ENCODE peak calls at places on chromosomes 4 and X, in ten cellular contexts. H is uterus, G is stomach, P is Peyer's patch, Q is K562, T is aorta, V is upper lobe of left lung, D is body of pancreas, M is cardiac muscle cell, A is left lung. Z is an unnamed sample. For H3K4me1, the result is how much of the 10 kb centered on the place peaks cover.

GRCh38 chr4:81807927-81808672 is 336.4 kb upstream of the RASGEF1B start:
- DNase-seq in Q (no peak), T (no peak), G (peak), D (no peak), V (no peak), A (no peak), M (no peak), H (no peak), P (no peak), Z (no peak)

GRCh38 chr4:11748169-11748872 is 319.6 kb upstream of the HS3ST1 start:
- DNase-seq in A (no peak), P (no peak), G (no peak), M (no peak), T (no peak), H (no peak), Q (no peak), D (no peak), V (no peak), Z (no peak)

GRCh38 chr4:129641179-129641578 is 545.2 kb downstream of the C4orf33 start:
- DNase-seq in G (peak), M (peak), H (no peak), D (peak), P (peak), Q (peak), V (no peak), T (peak), A (no peak), Z (peak)

GRCh38 chr4:45078201-45078600 is 351.8 kb upstream of the GNPDA2 start:
- DNase-seq in G (no peak), D (no peak), Q (no peak), V (no peak), A (no peak), P (no peak), M (no peak), T (no peak), H (no peak), Z (no peak)

GRCh38 chr4:116668190-116668589 is 417.2 kb downstream of the TRAM1L1 start:
- DNase-seq in V (no peak), P (no peak), M (no peak), A (no peak), H (no peak), Q (no peak), D (no peak), G (no peak), T (no peak), Z (no peak)

GRCh38 chr4:183499389-183499788 is 5.5 kb upstream of the ING2 start:
- DNase-seq in M (no peak), T (no peak), V (no peak), H (no peak), G (peak), P (no peak), D (peak), A (no peak), Q (no peak), Z (no peak)

GRCh38 chr4:80831383-80832361 is 198.8 kb upstream of the BMP3 start:
- DNase-seq in D (no peak), V (no peak), M (no peak), P (no peak), A (no peak), H (no peak), Q (no peak), G (no peak), T (no peak), Z (no peak)

GRCh38 chr4:4343038-4343437 is 43.9 kb upstream of the NSG1 start:
- DNase-seq in V (no peak), H (no peak), M (no peak), Q (no peak), D (no peak), G (no peak), A (no peak), T (no peak), P (no peak), Z (no peak)

GRCh38 chrX:109783712-109784109 is 50.7 kb upstream of the ACSL4 start:
- DNase-seq in G (peak), M (no peak), A (no peak), T (no peak), D (peak), P (no peak), H (no peak), Q (no peak), V (no peak), Z (no peak)

GRCh38 chrX:16167181-16167580 is at the start of gene MAGEB17:
- DNase-seq in Q (no peak), P (no peak), V (no peak), T (no peak), A (no peak), G (no peak), M (no peak), H (no peak), D (no peak), Z (no peak)

GRCh38 chrX:68666580-68666979 is 19.1 kb downstream of the STARD8 start:
- DNase-seq in Q (no peak), G (no peak), V (no peak), A (no peak), M (no peak), D (no peak), P (no peak), T (peak), H (no peak), Z (no peak)

GRCh38 chrX:134144231-134144630 is 92.8 kb upstream of the CCDC160 start:
- DNase-seq in G (no peak), D (no peak), T (no peak), V (no peak), H (no peak), A (no peak), Q (no peak), P (no peak), M (peak), Z (no peak)

GRCh38 chr4:31366041-31366440 is 645.9 kb downstream of the PCDH7 start:
- DNase-seq in M (no peak), H (no peak), D (no peak), Q (no peak), P (no peak), A (no peak), T (no peak), G (no peak), V (no peak), Z (no peak)

GRCh38 chrX:69305333-69306062 is 140.2 kb upstream of the PJA1 start:
- DNase-seq in Q (no peak), P (no peak), G (no peak), D (no peak), V (peak), H (no peak), T (no peak), A (no peak), M (no peak), Z (no peak)

GRCh38 chr4:118759481-118759880 is 74.3 kb downstream of the METTL14 start:
- DNase-seq in V (no peak), D (no peak), T (no peak), M (no peak), Q (no peak), H (no peak), P (no peak), G (no peak), A (no peak), Z (no peak)

GRCh38 chr4:478373-478772 is 20.6 kb downstream of the ZNF721 start:
- DNase-seq in A (no peak), P (no peak), D (no peak), M (no peak), H (no peak), T (no peak), V (no peak), Q (no peak), G (no peak), Z (no peak)

GRCh38 chr4:38046735-38047487 is 86.7 kb downstream of the PTTG2 start:
- DNase-seq in G (no peak), T (no peak), D (no peak), M (peak), P (no peak), V (no peak), A (no peak), H (no peak), Q (no peak), Z (no peak)

GRCh38 chr4:29390921-29391320 is 1329.2 kb upstream of the PCDH7 start:
- DNase-seq in D (no peak), H (no peak), G (no peak), V (no peak), T (no peak), M (no peak), A (no peak), P (no peak), Q (no peak), Z (no peak)

GRCh38 chrX:65687367-65687766 is 19.9 kb downstream of the MSN start:
- DNase-seq in T (no peak), A (no peak), G (no peak), H (no peak), Q (no peak), D (no peak), P (no peak), M (no peak), V (no peak), Z (no peak)
- H3K4me1 ChIP-seq in T (under half), A (half or more), G (under half), H (under half), Q (under half), D (under half), P (under half), M (under half), V (half or more), Z (under half)

GRCh38 chrX:82412851-82413250 is 1095.2 kb upstream of the POU3F4 start:
- DNase-seq in M (no peak), P (no peak), G (no peak), H (no peak), V (no peak), A (no peak), D (no peak), T (no peak), Q (no peak), Z (no peak)
- H3K27ac ChIP-seq in M (no peak), P (no peak), G (no peak), H (no peak), V (no peak), A (no peak), D (no peak), T (no peak), Q (no peak), Z (no peak)

DNA sequence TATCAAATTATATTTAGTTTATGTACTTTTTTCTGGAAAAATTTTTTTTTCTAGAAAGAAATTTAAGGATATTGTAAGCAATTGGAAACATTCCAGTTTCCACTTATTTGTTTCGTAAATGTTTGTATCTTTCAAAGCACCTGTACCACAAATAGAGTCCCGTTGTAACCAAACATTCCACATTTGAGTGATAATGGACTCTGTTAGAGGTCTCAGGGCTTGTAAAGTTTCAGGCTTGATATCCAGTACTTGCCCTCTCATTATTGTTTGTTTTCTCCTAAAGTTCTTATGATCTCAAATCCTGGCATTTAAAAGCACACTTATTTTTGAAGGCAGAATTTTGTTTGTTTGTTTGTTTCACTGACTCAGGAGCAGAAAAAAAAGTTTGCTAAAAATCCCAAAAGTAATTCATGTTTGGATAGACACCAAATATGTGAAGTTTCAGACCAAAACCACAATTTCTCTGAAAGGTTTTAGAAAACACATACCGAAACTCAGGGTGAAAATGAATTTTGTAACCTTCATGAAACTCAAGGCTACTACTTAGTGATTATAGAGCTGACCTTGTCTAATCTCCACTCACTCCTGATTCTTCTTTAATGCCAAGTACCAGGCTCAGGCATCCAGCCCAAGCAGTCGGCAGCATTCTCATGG is 5.7 kb upstream of the TMEM192 start:
- DNase-seq in P (no peak), M (no peak), D (no peak), T (no peak), Q (no peak), V (no peak), H (no peak), A (no peak), G (no peak), Z (no peak)
- H3K4me1 ChIP-seq in P (under half), M (under half), D (under half), T (under half), Q (under half), V (under half), H (under half), A (under half), G (under half), Z (under half)

GRCh38 chr4:145333786-145334185 is 147.9 kb upstream of the SMAD1 start:
- DNase-seq in A (no peak), H (no peak), V (no peak), P (no peak), M (no peak), Q (no peak), T (no peak), D (peak), G (no peak), Z (no peak)

GRCh38 chr4:145340071-145340695 is 141.5 kb upstream of the SMAD1 start:
- DNase-seq in T (no peak), A (peak), D (peak), G (no peak), V (no peak), H (no peak), Q (no peak), M (no peak), P (no peak), Z (no peak)

GRCh38 chr4:145341381-145341780 is 140.3 kb upstream of the SMAD1 start:
- DNase-seq in Q (no peak), G (no peak), A (no peak), H (no peak), P (no peak), T (no peak), V (no peak), D (no peak), M (no peak), Z (no peak)

DNA sequence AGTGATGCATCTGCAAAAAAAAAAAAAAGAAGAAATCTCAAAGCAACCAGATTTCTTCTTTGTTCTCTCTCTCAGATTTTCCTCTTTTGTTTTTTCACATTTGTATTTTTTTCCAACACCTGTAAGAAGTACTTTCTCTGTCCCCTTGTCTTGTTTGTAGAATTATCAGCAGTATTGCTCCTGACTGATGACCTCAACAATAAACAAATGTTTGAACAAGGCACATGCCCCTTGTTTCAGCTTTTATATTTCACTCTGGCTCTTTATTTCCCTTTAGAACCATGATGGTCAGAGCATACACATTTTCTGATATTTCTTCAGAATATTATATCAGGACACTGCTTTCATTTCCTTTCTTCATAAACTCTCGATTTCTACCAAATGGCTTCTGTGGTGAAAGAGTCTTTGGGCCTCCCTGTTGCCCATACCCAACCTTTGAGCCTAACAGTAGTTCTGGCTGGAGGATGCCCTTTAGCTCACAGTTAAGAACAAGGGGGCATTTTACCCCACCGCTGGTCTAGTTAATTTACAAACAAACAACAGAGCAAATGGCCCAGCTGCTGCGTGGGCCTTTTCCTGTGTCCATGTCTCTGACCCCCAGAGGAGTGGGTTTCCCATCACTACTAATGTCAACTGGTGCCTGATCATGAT is 142.5 kb upstream of the SMAD1 start:
- DNase-seq in V (no peak), T (no peak), A (no peak), Q (no peak), D (no peak), M (no peak), G (no peak), P (no peak), H (no peak), Z (no peak)
- H3K27ac ChIP-seq in V (no peak), T (no peak), A (no peak), Q (no peak), D (no peak), M (no peak), G (no peak), P (no peak), H (no peak), Z (no peak)

Z was measured in right cardiac atrium.